ENCODE peak calls at places on chromosomes 12 and 14, in eight cellular contexts. One of them, this sample, is unnamed.

GRCh38 chr12:52285172-52285745 is 6.1 kb downstream of the KRT81 start:
- DNase-seq in H1: no peak
- DNase-seq in HepG2: no peak
- DNase-seq in K562: no peak
- DNase-seq in endothelial cell of umbilical vein: no peak
- DNase-seq in HCT116: no peak
- DNase-seq in A549: peak
- DNase-seq in GM12878: no peak
- DNase-seq in this sample: no peak

GRCh38 chr14:96100171-96101064 is 61.3 kb downstream of the C14orf132 start:
- DNase-seq in GM12878: peak
- DNase-seq in H1: peak
- DNase-seq in endothelial cell of umbilical vein: peak
- DNase-seq in A549: peak
- DNase-seq in HCT116: peak
- DNase-seq in HepG2: peak
- DNase-seq in K562: peak
- DNase-seq in this sample: peak

GRCh38 chr12:8680533-8680932 is 17.3 kb upstream of the RIMKLB start:
- DNase-seq in K562: no peak
- DNase-seq in HCT116: no peak
- DNase-seq in HepG2: no peak
- DNase-seq in GM12878: no peak
- DNase-seq in H1: no peak
- DNase-seq in endothelial cell of umbilical vein: no peak
- DNase-seq in A549: no peak
- DNase-seq in this sample: no peak

GRCh38 chr12:76586764-76587395 is 27.3 kb upstream of the OSBPL8 start:
- DNase-seq in K562: peak
- DNase-seq in HepG2: peak
- DNase-seq in GM12878: no peak
- DNase-seq in H1: no peak
- DNase-seq in HCT116: peak
- DNase-seq in A549: peak
- DNase-seq in endothelial cell of umbilical vein: peak
- DNase-seq in this sample: peak

GRCh38 chr12:101852998-101853397 is 22.2 kb upstream of the GNPTAB start:
- DNase-seq in A549: no peak
- DNase-seq in endothelial cell of umbilical vein: no peak
- DNase-seq in K562: no peak
- DNase-seq in GM12878: no peak
- DNase-seq in HepG2: no peak
- DNase-seq in H1: no peak
- DNase-seq in HCT116: no peak
- DNase-seq in this sample: no peak

GRCh38 chr12:65876898-65877721 is 52.8 kb downstream of the HMGA2 start:
- DNase-seq in endothelial cell of umbilical vein: peak
- DNase-seq in GM12878: no peak
- DNase-seq in H1: no peak
- DNase-seq in HepG2: peak
- DNase-seq in K562: no peak
- DNase-seq in A549: no peak
- DNase-seq in HCT116: no peak
- DNase-seq in this sample: no peak

GRCh38 chr12:50021071-50021470 is 4.2 kb downstream of the RACGAP1 start:
- DNase-seq in H1: no peak
- DNase-seq in endothelial cell of umbilical vein: no peak
- DNase-seq in K562: no peak
- DNase-seq in HCT116: no peak
- DNase-seq in GM12878: no peak
- DNase-seq in HepG2: no peak
- DNase-seq in A549: no peak
- DNase-seq in this sample: no peak

GRCh38 chr14:63770187-63770807 is 42.4 kb upstream of the SGPP1 start:
- DNase-seq in HCT116: peak
- DNase-seq in H1: no peak
- DNase-seq in A549: peak
- DNase-seq in endothelial cell of umbilical vein: peak
- DNase-seq in K562: no peak
- DNase-seq in GM12878: no peak
- DNase-seq in HepG2: peak
- DNase-seq in this sample: peak

GRCh38 chr12:52037248-52037861 is 13.9 kb upstream of the NR4A1 start:
- DNase-seq in GM12878: no peak
- DNase-seq in H1: no peak
- DNase-seq in HepG2: no peak
- DNase-seq in HCT116: no peak
- DNase-seq in A549: no peak
- DNase-seq in endothelial cell of umbilical vein: no peak
- DNase-seq in K562: peak
- DNase-seq in this sample: no peak

GRCh38 chr14:56271988-56272387 is 153.8 kb downstream of the PELI2 start:
- DNase-seq in A549: no peak
- DNase-seq in HCT116: no peak
- DNase-seq in H1: no peak
- DNase-seq in HepG2: no peak
- DNase-seq in endothelial cell of umbilical vein: peak
- DNase-seq in K562: no peak
- DNase-seq in GM12878: no peak
- DNase-seq in this sample: no peak
- TF ChIP-seq MAX in A549: no peak
- TF ChIP-seq MAX in HCT116: no peak
- TF ChIP-seq MAX in H1: no peak
- TF ChIP-seq MAX in HepG2: no peak
- TF ChIP-seq MAX in endothelial cell of umbilical vein: no peak
- TF ChIP-seq MAX in K562: no peak
- TF ChIP-seq MAX in GM12878: no peak
- TF ChIP-seq MAX in this sample: no peak

GRCh38 chr12:15772405-15773018 is 16.7 kb downstream of the EPS8 start:
- DNase-seq in K562: no peak
- DNase-seq in HepG2: peak
- DNase-seq in HCT116: no peak
- DNase-seq in endothelial cell of umbilical vein: peak
- DNase-seq in GM12878: no peak
- DNase-seq in H1: no peak
- DNase-seq in A549: peak
- DNase-seq in this sample: peak
- TF ChIP-seq CTCF in K562: no peak
- TF ChIP-seq CTCF in HepG2: peak
- TF ChIP-seq CTCF in HCT116: peak
- TF ChIP-seq CTCF in endothelial cell of umbilical vein: peak
- TF ChIP-seq CTCF in GM12878: peak
- TF ChIP-seq CTCF in H1: peak
- TF ChIP-seq CTCF in A549: peak
- TF ChIP-seq CTCF in this sample: peak

DNA sequence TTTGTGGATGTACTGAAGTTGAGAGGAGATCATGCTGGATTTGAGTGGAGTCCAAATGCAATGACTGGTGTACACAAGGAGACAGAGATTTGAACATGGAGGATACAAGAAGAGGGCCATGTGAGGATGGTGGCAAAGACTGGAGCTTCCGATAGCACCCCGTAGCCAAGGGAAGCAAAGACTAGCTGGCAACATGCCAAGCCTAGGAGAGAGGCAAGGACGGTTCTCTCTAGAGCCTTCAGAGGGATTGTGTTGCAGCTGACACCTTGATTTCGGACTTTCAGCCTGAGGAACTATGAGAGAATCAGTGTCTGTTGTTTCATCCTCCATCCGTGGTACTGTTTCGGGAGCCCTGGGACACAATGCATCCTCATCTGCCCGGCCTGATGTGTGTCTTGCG is 202.5 kb downstream of the SLC15A4 start:
- DNase-seq in H1: no peak
- DNase-seq in endothelial cell of umbilical vein: no peak
- DNase-seq in GM12878: no peak
- DNase-seq in K562: no peak
- DNase-seq in A549: no peak
- DNase-seq in HCT116: no peak
- DNase-seq in HepG2: no peak
- DNase-seq in this sample: no peak
- TF ChIP-seq POLR2A in H1: no peak
- TF ChIP-seq POLR2A in endothelial cell of umbilical vein: no peak
- TF ChIP-seq POLR2A in GM12878: no peak
- TF ChIP-seq POLR2A in K562: no peak
- TF ChIP-seq POLR2A in A549: no peak
- TF ChIP-seq POLR2A in HCT116: no peak
- TF ChIP-seq POLR2A in HepG2: no peak
- TF ChIP-seq POLR2A in this sample: no peak

GRCh38 chr12:130051900-130052299 is 110.4 kb upstream of the FZD10 start:
- DNase-seq in GM12878: no peak
- DNase-seq in HCT116: no peak
- DNase-seq in endothelial cell of umbilical vein: no peak
- DNase-seq in A549: no peak
- DNase-seq in K562: no peak
- DNase-seq in H1: no peak
- DNase-seq in HepG2: no peak
- DNase-seq in this sample: no peak

GRCh38 chr12:130053641-130054040 is 108.6 kb upstream of the FZD10 start:
- DNase-seq in endothelial cell of umbilical vein: no peak
- DNase-seq in A549: peak
- DNase-seq in K562: no peak
- DNase-seq in HepG2: no peak
- DNase-seq in H1: no peak
- DNase-seq in HCT116: no peak
- DNase-seq in GM12878: no peak
- DNase-seq in this sample: no peak

GRCh38 chr12:130054803-130055202 is 107.5 kb upstream of the FZD10 start:
- DNase-seq in endothelial cell of umbilical vein: no peak
- DNase-seq in HepG2: no peak
- DNase-seq in K562: no peak
- DNase-seq in A549: no peak
- DNase-seq in H1: no peak
- DNase-seq in GM12878: no peak
- DNase-seq in HCT116: no peak
- DNase-seq in this sample: no peak

GRCh38 chr12:130044991-130045621 is 117.2 kb upstream of the FZD10 start:
- DNase-seq in H1: no peak
- DNase-seq in HCT116: no peak
- DNase-seq in HepG2: peak
- DNase-seq in K562: no peak
- DNase-seq in A549: no peak
- DNase-seq in endothelial cell of umbilical vein: no peak
- DNase-seq in GM12878: no peak
- DNase-seq in this sample: peak

DNA sequence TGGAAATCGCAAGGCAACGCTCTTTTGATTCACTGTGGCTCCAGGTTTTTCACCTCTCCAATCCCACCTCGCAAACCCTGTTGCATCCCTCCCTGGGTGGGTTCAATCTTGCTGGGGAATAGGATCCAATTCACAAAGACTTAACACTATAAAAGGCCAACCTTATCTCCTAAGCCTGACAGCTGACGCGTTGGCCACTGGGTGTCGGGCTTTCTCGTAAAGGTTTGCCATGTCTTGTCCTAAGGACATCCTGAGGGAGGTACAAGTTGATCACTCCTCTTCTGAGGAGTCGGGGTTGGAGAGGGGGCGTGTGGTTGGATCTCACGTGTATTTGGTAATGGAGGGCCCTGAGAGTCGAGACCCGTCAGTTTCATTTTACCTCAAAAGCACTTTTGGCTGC is 112.6 kb upstream of the FZD10 start:
- DNase-seq in K562: no peak
- DNase-seq in GM12878: no peak
- DNase-seq in HepG2: no peak
- DNase-seq in HCT116: no peak
- DNase-seq in endothelial cell of umbilical vein: no peak
- DNase-seq in A549: peak
- DNase-seq in H1: no peak
- DNase-seq in this sample: peak
- TF ChIP-seq MAX in K562: no peak
- TF ChIP-seq MAX in GM12878: no peak
- TF ChIP-seq MAX in HepG2: no peak
- TF ChIP-seq MAX in HCT116: no peak
- TF ChIP-seq MAX in endothelial cell of umbilical vein: no peak
- TF ChIP-seq MAX in A549: no peak
- TF ChIP-seq MAX in H1: no peak
- TF ChIP-seq MAX in this sample: no peak

This sample was measured in NB4.